ENCODE peak calls at places on chromosomes 13 and 19, in five cellular contexts. One of them, this sample, is unnamed.

GRCh38 chr19:13866463-13867046 is 10.4 kb upstream of the NANOS3 start:
- DNase-seq in BJ: no peak
- DNase-seq in stimulated activated CD4-positive, alpha-beta T cell treated with anti-CD3 and anti-CD28 coated beads, Interleukin-4, amount 100 ng/mL, for 1 hour: no peak
- DNase-seq in spleen: no peak
- DNase-seq in fibroblast of mammary gland: no peak
- DNase-seq in this sample: no peak

GRCh38 chr19:9323919-9324583 is at the start of gene ZNF559:
- DNase-seq in BJ: peak; percentile 77
- DNase-seq in spleen: peak; percentile 97
- DNase-seq in fibroblast of mammary gland: peak; percentile 92
- DNase-seq in stimulated activated CD4-positive, alpha-beta T cell treated with anti-CD3 and anti-CD28 coated beads, Interleukin-4, amount 100 ng/mL, for 1 hour: peak; percentile 96
- DNase-seq in this sample: peak; percentile 95

GRCh38 chr13:25489238-25489637 is 117.5 kb downstream of the ATP8A2 start:
- DNase-seq in stimulated activated CD4-positive, alpha-beta T cell treated with anti-CD3 and anti-CD28 coated beads, Interleukin-4, amount 100 ng/mL, for 1 hour: no peak
- DNase-seq in fibroblast of mammary gland: no peak
- DNase-seq in spleen: no peak
- DNase-seq in BJ: no peak
- DNase-seq in this sample: no peak

GRCh38 chr13:51148952-51149573 is 38.0 kb upstream of the C13orf42 start:
- DNase-seq in spleen: no peak
- DNase-seq in fibroblast of mammary gland: peak; percentile 60
- DNase-seq in BJ: no peak
- DNase-seq in stimulated activated CD4-positive, alpha-beta T cell treated with anti-CD3 and anti-CD28 coated beads, Interleukin-4, amount 100 ng/mL, for 1 hour: no peak
- DNase-seq in this sample: peak; percentile 59

GRCh38 chr19:41083516-41083915 is 4.7 kb upstream of the CYP2A13 start:
- DNase-seq in spleen: no peak
- DNase-seq in stimulated activated CD4-positive, alpha-beta T cell treated with anti-CD3 and anti-CD28 coated beads, Interleukin-4, amount 100 ng/mL, for 1 hour: no peak
- DNase-seq in fibroblast of mammary gland: no peak
- DNase-seq in BJ: no peak
- DNase-seq in this sample: no peak

GRCh38 chr19:52722062-52723005 is 12.5 kb downstream of the ZNF611 start:
- DNase-seq in stimulated activated CD4-positive, alpha-beta T cell treated with anti-CD3 and anti-CD28 coated beads, Interleukin-4, amount 100 ng/mL, for 1 hour: no peak
- DNase-seq in spleen: no peak
- DNase-seq in BJ: peak; percentile 55
- DNase-seq in fibroblast of mammary gland: peak; percentile 86
- DNase-seq in this sample: peak; percentile 77

GRCh38 chr19:40982594-40983101 is 8.4 kb upstream of the CYP2B6 start:
- DNase-seq in fibroblast of mammary gland: peak; percentile 23
- DNase-seq in BJ: no peak
- DNase-seq in stimulated activated CD4-positive, alpha-beta T cell treated with anti-CD3 and anti-CD28 coated beads, Interleukin-4, amount 100 ng/mL, for 1 hour: no peak
- DNase-seq in spleen: no peak
- DNase-seq in this sample: no peak

GRCh38 chr19:14097532-14098151 is 7.1 kb upstream of the SAMD1 start:
- DNase-seq in spleen: no peak
- DNase-seq in stimulated activated CD4-positive, alpha-beta T cell treated with anti-CD3 and anti-CD28 coated beads, Interleukin-4, amount 100 ng/mL, for 1 hour: no peak
- DNase-seq in fibroblast of mammary gland: no peak
- DNase-seq in BJ: no peak
- DNase-seq in this sample: no peak

GRCh38 chr19:10474962-10475451 is 28.1 kb downstream of the KEAP1 start:
- DNase-seq in spleen: no peak
- DNase-seq in BJ: no peak
- DNase-seq in stimulated activated CD4-positive, alpha-beta T cell treated with anti-CD3 and anti-CD28 coated beads, Interleukin-4, amount 100 ng/mL, for 1 hour: no peak
- DNase-seq in fibroblast of mammary gland: no peak
- DNase-seq in this sample: no peak

GRCh38 chr19:45469835-45470146 is 2.0 kb downstream of the FOSB start:
- DNase-seq in stimulated activated CD4-positive, alpha-beta T cell treated with anti-CD3 and anti-CD28 coated beads, Interleukin-4, amount 100 ng/mL, for 1 hour: no peak
- DNase-seq in BJ: no peak
- DNase-seq in fibroblast of mammary gland: no peak
- DNase-seq in spleen: no peak
- DNase-seq in this sample: no peak

GRCh38 chr13:101384929-101385328 is 31.4 kb downstream of the NALCN start:
- DNase-seq in stimulated activated CD4-positive, alpha-beta T cell treated with anti-CD3 and anti-CD28 coated beads, Interleukin-4, amount 100 ng/mL, for 1 hour: no peak
- DNase-seq in BJ: no peak
- DNase-seq in spleen: no peak
- DNase-seq in fibroblast of mammary gland: no peak
- DNase-seq in this sample: no peak

GRCh38 chr13:81990652-81991051 is 1649.7 kb upstream of the SPRY2 start:
- DNase-seq in BJ: no peak
- DNase-seq in stimulated activated CD4-positive, alpha-beta T cell treated with anti-CD3 and anti-CD28 coated beads, Interleukin-4, amount 100 ng/mL, for 1 hour: no peak
- DNase-seq in fibroblast of mammary gland: no peak
- DNase-seq in spleen: no peak
- DNase-seq in this sample: no peak

GRCh38 chr19:16397791-16398529 is 73.3 kb downstream of the KLF2 start:
- DNase-seq in stimulated activated CD4-positive, alpha-beta T cell treated with anti-CD3 and anti-CD28 coated beads, Interleukin-4, amount 100 ng/mL, for 1 hour: no peak
- DNase-seq in fibroblast of mammary gland: no peak
- DNase-seq in spleen: peak; percentile 44
- DNase-seq in BJ: no peak
- DNase-seq in this sample: peak; percentile 46

GRCh38 chr13:28753208-28753892 is 34.6 kb upstream of the SLC46A3 start:
- DNase-seq in stimulated activated CD4-positive, alpha-beta T cell treated with anti-CD3 and anti-CD28 coated beads, Interleukin-4, amount 100 ng/mL, for 1 hour: no peak
- DNase-seq in spleen: no peak
- DNase-seq in fibroblast of mammary gland: peak; percentile 91
- DNase-seq in BJ: peak; percentile 77
- DNase-seq in this sample: peak; percentile 95

GRCh38 chr19:38059897-38060296 is 152.9 kb downstream of the SIPA1L3 start:
- DNase-seq in stimulated activated CD4-positive, alpha-beta T cell treated with anti-CD3 and anti-CD28 coated beads, Interleukin-4, amount 100 ng/mL, for 1 hour: peak; percentile 35
- DNase-seq in fibroblast of mammary gland: peak; percentile 10
- DNase-seq in spleen: no peak
- DNase-seq in BJ: no peak
- DNase-seq in this sample: no peak

GRCh38 chr19:18233224-18233825 is 7.1 kb upstream of the PDE4C start:
- DNase-seq in fibroblast of mammary gland: peak; percentile 25
- DNase-seq in spleen: no peak
- DNase-seq in stimulated activated CD4-positive, alpha-beta T cell treated with anti-CD3 and anti-CD28 coated beads, Interleukin-4, amount 100 ng/mL, for 1 hour: peak; percentile 56
- DNase-seq in BJ: no peak
- DNase-seq in this sample: no peak

GRCh38 chr19:1245884-1246816 is 2.2 kb upstream of the MIDN start:
- DNase-seq in fibroblast of mammary gland: no peak
- DNase-seq in stimulated activated CD4-positive, alpha-beta T cell treated with anti-CD3 and anti-CD28 coated beads, Interleukin-4, amount 100 ng/mL, for 1 hour: no peak
- DNase-seq in BJ: no peak
- DNase-seq in spleen: peak; percentile 88
- DNase-seq in this sample: no peak

GRCh38 chr13:36131215-36131930 is at the start of gene DCLK1:
- DNase-seq in stimulated activated CD4-positive, alpha-beta T cell treated with anti-CD3 and anti-CD28 coated beads, Interleukin-4, amount 100 ng/mL, for 1 hour: no peak
- DNase-seq in spleen: no peak
- DNase-seq in BJ: no peak
- DNase-seq in fibroblast of mammary gland: peak; percentile 69
- DNase-seq in this sample: peak; percentile 12

GRCh38 chr13:25743426-25743825 is 308.4 kb downstream of the SHISA2 start:
- DNase-seq in fibroblast of mammary gland: no peak
- DNase-seq in stimulated activated CD4-positive, alpha-beta T cell treated with anti-CD3 and anti-CD28 coated beads, Interleukin-4, amount 100 ng/mL, for 1 hour: no peak
- DNase-seq in BJ: no peak
- DNase-seq in spleen: no peak
- DNase-seq in this sample: no peak

GRCh38 chr13:47454986-47455385 is 546.1 kb downstream of the SUCLA2 start:
- DNase-seq in stimulated activated CD4-positive, alpha-beta T cell treated with anti-CD3 and anti-CD28 coated beads, Interleukin-4, amount 100 ng/mL, for 1 hour: no peak
- DNase-seq in BJ: no peak
- DNase-seq in spleen: no peak
- DNase-seq in fibroblast of mammary gland: peak; percentile 43
- DNase-seq in this sample: peak; percentile 71

GRCh38 chr19:8569066-8569761 is 8.0 kb downstream of the MYO1F start:
- DNase-seq in fibroblast of mammary gland: peak; percentile 95
- DNase-seq in BJ: peak; percentile 79
- DNase-seq in spleen: peak; percentile 89
- DNase-seq in stimulated activated CD4-positive, alpha-beta T cell treated with anti-CD3 and anti-CD28 coated beads, Interleukin-4, amount 100 ng/mL, for 1 hour: peak; percentile 29
- DNase-seq in this sample: peak; percentile 84

GRCh38 chr13:24203726-24204295 is 43.3 kb downstream of the SPATA13 start:
- DNase-seq in stimulated activated CD4-positive, alpha-beta T cell treated with anti-CD3 and anti-CD28 coated beads, Interleukin-4, amount 100 ng/mL, for 1 hour: no peak
- DNase-seq in fibroblast of mammary gland: no peak
- DNase-seq in BJ: no peak
- DNase-seq in spleen: no peak
- DNase-seq in this sample: no peak

GRCh38 chr19:19539738-19540703 is 2.0 kb downstream of the CILP2 start:
- DNase-seq in BJ: no peak
- DNase-seq in spleen: peak; percentile 92
- DNase-seq in fibroblast of mammary gland: peak; percentile 63
- DNase-seq in stimulated activated CD4-positive, alpha-beta T cell treated with anti-CD3 and anti-CD28 coated beads, Interleukin-4, amount 100 ng/mL, for 1 hour: peak; percentile 73
- DNase-seq in this sample: peak; percentile 48

GRCh38 chr19:55088543-55089265 is 13.0 kb downstream of the EPS8L1 start:
- DNase-seq in BJ: no peak
- DNase-seq in fibroblast of mammary gland: peak; percentile 58
- DNase-seq in stimulated activated CD4-positive, alpha-beta T cell treated with anti-CD3 and anti-CD28 coated beads, Interleukin-4, amount 100 ng/mL, for 1 hour: peak; percentile 84
- DNase-seq in spleen: peak; percentile 87
- DNase-seq in this sample: peak; percentile 39

GRCh38 chr13:80237646-80238045 is 103.3 kb downstream of the SPRY2 start:
- DNase-seq in BJ: no peak
- DNase-seq in stimulated activated CD4-positive, alpha-beta T cell treated with anti-CD3 and anti-CD28 coated beads, Interleukin-4, amount 100 ng/mL, for 1 hour: no peak
- DNase-seq in spleen: no peak
- DNase-seq in fibroblast of mammary gland: peak; percentile 10
- DNase-seq in this sample: peak; percentile 3

GRCh38 chr13:110308377-110309158 is 1.5 kb downstream of the COL4A2 start:
- DNase-seq in spleen: no peak
- DNase-seq in stimulated activated CD4-positive, alpha-beta T cell treated with anti-CD3 and anti-CD28 coated beads, Interleukin-4, amount 100 ng/mL, for 1 hour: no peak
- DNase-seq in BJ: no peak
- DNase-seq in fibroblast of mammary gland: peak; percentile 64
- DNase-seq in this sample: peak; percentile 47